ENCODE peak calls at places on chromosomes 13 and 19, in eight cellular contexts. K, M, A, R, U, O, H and D are unnamed samples.

GRCh38 chr19:31513841-31514240 is 164.6 kb upstream of the TSHZ3 start:
- DNase-seq in H (no peak), K (no peak), O (no peak), R (no peak), U (no peak), M (no peak), A (no peak), D (no peak)

GRCh38 chr13:43766766-43767165 is 20.0 kb downstream of the ENOX1 start:
- DNase-seq in K (no peak), M (peak; percentile 52), R (no peak), U (no peak), O (no peak), A (no peak), H (no peak), D (peak; percentile 37)

GRCh38 chr19:32380269-32380668 is 25.3 kb upstream of the DPY19L3 start:
- DNase-seq in R (no peak), H (no peak), O (no peak), K (no peak), M (no peak), U (no peak), A (no peak), D (no peak)

GRCh38 chr13:51325837-51326236 is 13.7 kb upstream of the SERPINE3 start:
- DNase-seq in M (no peak), K (no peak), A (no peak), O (no peak), H (no peak), U (no peak), R (no peak), D (no peak)

GRCh38 chr19:44438441-44438840 is 9.8 kb downstream of the ZNF229 start:
- DNase-seq in K (no peak), O (no peak), M (no peak), R (no peak), U (no peak), H (no peak), A (no peak), D (no peak)

GRCh38 chr19:35533822-35534521 is 716 bp downstream of the GAPDHS start:
- DNase-seq in M (peak; percentile 65), A (no peak), H (no peak), K (no peak), R (no peak), U (peak; percentile 39), O (no peak), D (no peak)

GRCh38 chr13:83881031-83881727 is 1.1 kb downstream of the SLITRK1 start:
- DNase-seq in R (no peak), O (no peak), H (peak; percentile 54), K (no peak), A (no peak), M (no peak), U (no peak), D (no peak)

GRCh38 chr13:108629353-108629752 is at the start of gene MYO16:
- DNase-seq in M (no peak), O (no peak), H (no peak), R (no peak), K (no peak), U (no peak), A (no peak), D (no peak)

GRCh38 chr19:2081873-2082810 is 14.0 kb downstream of the MOB3A start:
- DNase-seq in U (peak; percentile 34), M (no peak), O (no peak), R (no peak), A (no peak), K (no peak), H (no peak), D (no peak)

GRCh38 chr19:13195678-13196077 is 45.5 kb downstream of the IER2 start:
- DNase-seq in R (no peak), A (no peak), K (no peak), U (no peak), H (no peak), M (no peak), O (no peak), D (no peak)

GRCh38 chr19:52898101-52898500 is 666 bp upstream of the ZNF320 start:
- DNase-seq in O (no peak), K (no peak), U (no peak), H (no peak), A (no peak), M (no peak), R (no peak), D (no peak)

GRCh38 chr19:45258862-45259261 is 7.8 kb downstream of the MARK4 start:
- DNase-seq in U (no peak), O (no peak), H (no peak), A (no peak), R (no peak), K (no peak), M (no peak), D (no peak)

GRCh38 chr13:112905990-112906641 is 62.9 kb upstream of the MCF2L start:
- DNase-seq in R (no peak), A (peak; percentile 41), U (no peak), K (peak; percentile 53), M (no peak), O (no peak), H (no peak), D (no peak)

GRCh38 chr13:30255696-30256095 is 51.7 kb downstream of the KATNAL1 start:
- DNase-seq in O (no peak), H (no peak), A (no peak), K (no peak), M (peak; percentile 13), R (no peak), U (no peak), D (no peak)

GRCh38 chr19:45217957-45218334 is 27.3 kb downstream of the EXOC3L2 start:
- DNase-seq in K (no peak), M (no peak), R (no peak), U (no peak), H (no peak), O (no peak), A (no peak), D (no peak)

GRCh38 chr19:54427586-54427985 is 12.3 kb downstream of the TTYH1 start:
- DNase-seq in K (no peak), A (no peak), O (no peak), H (no peak), R (no peak), M (no peak), U (no peak), D (no peak)

GRCh38 chr19:3642296-3642695 is 15.7 kb upstream of the CACTIN start:
- DNase-seq in H (no peak), R (no peak), K (no peak), U (no peak), A (no peak), O (no peak), M (no peak), D (no peak)

GRCh38 chr19:2512523-2513431 is 36.9 kb downstream of the GADD45B start:
- DNase-seq in H (no peak), R (no peak), K (no peak), A (no peak), M (no peak), U (no peak), O (no peak), D (no peak)

GRCh38 chr13:92017737-92018136 is 619.3 kb downstream of the GPC5 start:
- DNase-seq in K (no peak), O (no peak), M (no peak), R (no peak), A (no peak), H (no peak), U (no peak), D (no peak)

GRCh38 chr13:42398542-42398941 is 126.6 kb downstream of the AKAP11 start:
- DNase-seq in A (no peak), O (no peak), R (no peak), H (no peak), M (no peak), U (no peak), K (no peak), D (no peak)

GRCh38 chr13:75217949-75218348 is 264.0 kb downstream of the TBC1D4 start:
- DNase-seq in O (no peak), H (peak; percentile 27), A (no peak), K (no peak), R (no peak), U (no peak), M (peak; percentile 70), D (no peak)

GRCh38 chr19:10858204-10858828 is 10.1 kb downstream of the C19orf38 start:
- DNase-seq in M (peak; percentile 46), K (no peak), H (no peak), U (peak; percentile 37), R (no peak), O (no peak), A (no peak), D (peak; percentile 6)

GRCh38 chr19:49151339-49152217 is 3.6 kb downstream of the HRC start:
- DNase-seq in A (peak; percentile 75), U (peak; percentile 42), H (peak; percentile 16), K (peak; percentile 96), O (no peak), M (peak; percentile 43), R (no peak), D (no peak)

GRCh38 chr13:51814825-51815650 is 11.1 kb upstream of the DHRS12 start:
- DNase-seq in M (peak; percentile 73), R (peak; percentile 19), O (no peak), H (peak; percentile 71), U (peak; percentile 67), A (peak; percentile 74), K (peak; percentile 55), D (peak; percentile 65)